ENCODE peak calls at places on chromosomes 2 and 18, in six cellular contexts. K, X, I, N, S and T are unnamed samples.

GRCh38 chr18:69845588-69846506 is 101.8 kb downstream of the CD226 start:
- DNase-seq in K (peak; percentile 47), X (no peak), I (no peak), N (no peak), S (peak; percentile 44), T (no peak)

GRCh38 chr2:30106543-30106942 is 40.3 kb upstream of the YPEL5 start:
- DNase-seq in K (no peak), X (no peak), I (no peak), N (no peak), S (no peak), T (no peak)

GRCh38 chr2:174595415-174595814 is 2.2 kb downstream of the WIPF1 start:
- DNase-seq in K (no peak), X (no peak), I (no peak), N (no peak), S (no peak), T (no peak)

GRCh38 chr2:136022747-136023146 is 37.3 kb upstream of the DARS1 start:
- DNase-seq in K (no peak), X (no peak), I (no peak), N (no peak), S (no peak), T (no peak)

GRCh38 chr2:319059-319600 is 31.2 kb upstream of the ALKAL2 start:
- DNase-seq in K (no peak), X (no peak), I (no peak), N (no peak), S (no peak), T (no peak)

GRCh38 chr18:55900380-55900779 is 312.4 kb upstream of the TCF4 start:
- DNase-seq in K (peak; percentile 85), X (no peak), I (no peak), N (no peak), S (no peak), T (no peak)

GRCh38 chr2:178330175-178331021 is 120.6 kb downstream of the PRKRA start:
- DNase-seq in K (no peak), X (no peak), I (no peak), N (no peak), S (no peak), T (no peak)

GRCh38 chr2:10331702-10332401 is 29.1 kb downstream of the HPCAL1 start:
- DNase-seq in K (no peak), X (no peak), I (no peak), N (no peak), S (peak; percentile 34), T (no peak)

GRCh38 chr2:24362253-24362652 is 1.9 kb upstream of the ITSN2 start:
- DNase-seq in K (no peak), X (peak; percentile 18), I (no peak), N (no peak), S (no peak), T (peak; percentile 55)

GRCh38 chr18:29874519-29875098 is 1167.9 kb downstream of the DSC3 start:
- DNase-seq in K (peak; percentile 23), X (no peak), I (no peak), N (peak; percentile 10), S (no peak), T (peak; percentile 11)

GRCh38 chr2:211745295-211746097 is 793.1 kb downstream of the ERBB4 start:
- DNase-seq in K (no peak), X (no peak), I (peak; percentile 25), N (peak; percentile 51), S (peak; percentile 45), T (peak; percentile 3)

GRCh38 chr2:120820885-120821279 is 85.2 kb downstream of the GLI2 start:
- DNase-seq in K (no peak), X (no peak), I (no peak), N (no peak), S (peak; percentile 21), T (no peak)

GRCh38 chr2:120822908-120823307 is 87.2 kb downstream of the GLI2 start:
- DNase-seq in K (no peak), X (no peak), I (no peak), N (no peak), S (no peak), T (no peak)

GRCh38 chr2:120819720-120820210 is 84.1 kb downstream of the GLI2 start:
- DNase-seq in K (no peak), X (no peak), I (no peak), N (no peak), S (no peak), T (no peak)

GRCh38 chr2:120820263-120820884 is 84.7 kb downstream of the GLI2 start:
- DNase-seq in K (peak; percentile 37), X (no peak), I (no peak), N (no peak), S (peak; percentile 41), T (no peak)

DNA sequence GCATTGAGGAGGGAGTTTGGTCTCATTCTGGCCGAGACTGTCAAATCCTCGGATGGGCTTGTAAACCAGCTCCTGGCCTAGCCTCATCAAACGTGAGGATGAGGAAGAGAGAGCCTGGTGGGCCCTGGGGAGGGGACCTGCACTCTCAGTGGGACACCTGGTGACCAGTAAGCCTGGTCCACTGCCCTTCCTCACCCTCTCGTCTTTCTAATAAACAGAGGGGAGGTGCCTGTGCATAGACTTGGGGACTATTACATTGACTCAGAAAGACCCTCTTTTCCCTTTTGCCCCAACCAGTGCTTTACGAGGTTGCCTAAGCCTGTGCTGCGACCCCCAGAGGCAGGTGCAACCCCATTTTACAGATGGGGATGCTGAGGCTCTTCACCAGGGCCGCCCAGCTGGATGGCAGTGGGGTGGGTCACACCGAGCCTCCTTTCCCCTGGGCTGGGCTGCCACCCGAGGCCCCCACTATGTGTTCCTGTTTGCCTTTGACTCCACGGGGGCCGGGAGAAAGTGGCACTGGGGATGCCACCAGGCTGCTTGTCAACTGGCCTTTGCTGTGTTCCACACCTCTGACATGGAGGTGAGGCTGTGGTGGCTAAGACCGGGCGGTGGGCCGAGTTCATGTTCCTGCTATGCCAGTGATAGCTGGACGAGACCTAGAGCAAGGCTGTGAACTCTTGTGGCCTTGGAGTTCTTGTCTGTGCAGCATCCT is 85.9 kb downstream of the GLI2 start:
- DNase-seq in K (no peak), X (no peak), I (no peak), N (no peak), S (no peak), T (no peak)
- H3K4me3 ChIP-seq in K (no peak overlapping the region), X (no peak overlapping the region), I (no peak overlapping the region), N (no peak overlapping the region), S (no peak overlapping the region), T (no peak overlapping the region)

DNA sequence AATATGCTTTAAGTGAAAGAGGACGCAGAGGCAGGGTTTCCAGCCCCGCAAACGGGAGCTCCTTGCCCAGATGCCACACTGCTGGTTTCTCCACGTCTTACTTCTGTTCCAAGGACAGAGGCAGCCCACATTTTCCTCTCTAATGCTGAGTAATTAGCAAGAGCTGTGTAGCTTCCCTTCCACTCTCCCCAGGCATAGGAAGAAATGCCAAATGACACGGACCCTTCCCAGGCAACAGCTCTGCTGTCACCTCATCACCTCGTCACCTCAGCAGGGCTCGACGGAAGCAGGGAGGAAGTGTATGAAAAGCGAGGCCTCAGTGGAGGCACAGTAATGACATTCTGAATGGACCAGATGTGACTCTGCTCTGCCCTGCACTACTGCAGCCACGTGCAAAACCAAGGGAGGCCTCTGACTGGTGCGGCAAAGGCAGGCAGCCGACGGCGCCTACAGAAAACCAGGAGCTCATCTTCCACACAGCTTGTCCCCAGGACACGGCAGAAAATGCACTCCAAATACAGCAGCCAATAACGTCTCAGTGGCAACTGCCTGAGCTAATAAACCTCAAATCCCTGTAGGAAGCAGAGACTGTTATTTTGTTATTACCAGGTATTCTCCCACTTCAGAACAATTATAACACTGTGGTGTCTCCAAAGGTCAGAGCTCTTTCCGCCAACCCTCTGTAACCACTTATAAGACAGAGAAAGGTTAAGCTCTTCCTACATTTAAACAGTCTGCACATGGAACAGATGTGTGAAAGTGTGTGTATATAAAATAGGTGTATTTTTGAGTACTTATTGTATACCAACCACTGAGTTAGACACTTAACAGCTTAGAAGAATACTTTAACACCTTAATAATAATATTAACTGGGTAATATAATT is 64.3 kb downstream of the FBXO15 start:
- DNase-seq in K (no peak), X (no peak), I (no peak), N (no peak), S (no peak), T (no peak)
- H3K4me3 ChIP-seq in K (no peak overlapping the region), X (no peak overlapping the region), I (no peak overlapping the region), N (no peak overlapping the region), S (no peak overlapping the region), T (no peak overlapping the region)

DNA sequence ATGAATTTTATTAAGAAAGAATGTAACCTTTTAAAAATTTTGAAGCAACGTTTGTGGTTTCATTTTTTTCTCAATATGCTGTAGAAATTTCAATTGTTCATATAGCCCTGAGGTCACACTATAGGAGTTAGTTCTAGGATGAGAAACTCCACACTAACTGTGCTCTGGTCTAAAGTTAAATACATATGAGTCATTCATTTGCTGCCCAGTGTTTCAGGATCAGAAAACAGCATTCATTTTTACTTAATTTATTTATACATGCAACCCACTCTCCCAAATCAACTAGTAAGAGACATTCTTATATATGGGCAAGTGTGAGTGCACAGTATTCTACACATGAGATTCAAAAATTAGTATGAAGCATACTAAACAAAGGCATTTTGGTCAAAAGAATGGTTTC is 137.9 kb downstream of the DOCK10 start:
- DNase-seq in K (no peak), X (no peak), I (no peak), N (no peak), S (no peak), T (no peak)
- H3K4me3 ChIP-seq in K (no peak overlapping the region), X (no peak overlapping the region), I (no peak overlapping the region), N (no peak overlapping the region), S (no peak overlapping the region), T (no peak overlapping the region)

DNA sequence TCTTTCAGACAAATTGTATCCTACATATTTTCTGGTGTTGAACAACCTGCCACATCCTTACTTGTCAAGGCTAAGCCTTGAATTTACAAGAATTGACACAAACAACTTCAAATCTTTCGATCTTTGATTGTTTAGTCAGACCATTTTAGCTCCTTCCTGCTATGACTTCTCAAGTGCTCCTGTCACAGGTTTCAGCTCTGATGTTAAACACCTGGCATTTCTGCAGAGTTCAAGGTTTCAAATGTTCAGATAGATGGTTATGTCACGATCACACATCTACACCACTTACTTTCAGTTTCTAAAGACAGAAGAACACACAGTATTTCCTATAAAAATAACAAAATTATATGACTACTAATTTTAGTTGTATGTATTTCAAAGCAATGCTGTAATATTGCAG is 84.0 kb downstream of the RND3 start:
- DNase-seq in K (no peak), X (no peak), I (no peak), N (no peak), S (no peak), T (no peak)
- H3K4me3 ChIP-seq in K (no peak overlapping the region), X (no peak overlapping the region), I (no peak overlapping the region), N (no peak overlapping the region), S (no peak overlapping the region), T (no peak overlapping the region)